ENCODE peak calls at places on chromosome 5, in five cellular contexts. One of them, this sample, is unnamed.

GRCh38 chr5:92594031-92594430 is 987.0 kb downstream of the NR2F1-AS1 start:
- DNase-seq in cardiac fibroblast: no peak
- DNase-seq in NCI-H2029: no peak
- DNase-seq in mesendoderm: no peak
- DNase-seq in activated CD4-positive, alpha-beta T cell treated with anti-CD3 and anti-CD28 coated beads, Interleukin-2, amount 50 U/mL, for 24 hours: no peak
- DNase-seq in this sample: peak

GRCh38 chr5:59525957-59526356 is 367.6 kb downstream of the PDE4D start:
- DNase-seq in mesendoderm: no peak
- DNase-seq in cardiac fibroblast: peak
- DNase-seq in activated CD4-positive, alpha-beta T cell treated with anti-CD3 and anti-CD28 coated beads, Interleukin-2, amount 50 U/mL, for 24 hours: no peak
- DNase-seq in NCI-H2029: no peak
- DNase-seq in this sample: no peak

GRCh38 chr5:96781734-96782064 is 26.0 kb downstream of the ERAP1 start:
- DNase-seq in cardiac fibroblast: peak
- DNase-seq in NCI-H2029: no peak
- DNase-seq in activated CD4-positive, alpha-beta T cell treated with anti-CD3 and anti-CD28 coated beads, Interleukin-2, amount 50 U/mL, for 24 hours: no peak
- DNase-seq in mesendoderm: no peak
- DNase-seq in this sample: no peak

GRCh38 chr5:16628376-16628775 is 11.6 kb upstream of the RETREG1 start:
- DNase-seq in NCI-H2029: no peak
- DNase-seq in mesendoderm: peak
- DNase-seq in cardiac fibroblast: no peak
- DNase-seq in activated CD4-positive, alpha-beta T cell treated with anti-CD3 and anti-CD28 coated beads, Interleukin-2, amount 50 U/mL, for 24 hours: no peak
- DNase-seq in this sample: no peak

GRCh38 chr5:13985736-13986418 is 41.4 kb upstream of the DNAH5 start:
- DNase-seq in activated CD4-positive, alpha-beta T cell treated with anti-CD3 and anti-CD28 coated beads, Interleukin-2, amount 50 U/mL, for 24 hours: no peak
- DNase-seq in cardiac fibroblast: peak
- DNase-seq in mesendoderm: peak
- DNase-seq in NCI-H2029: no peak
- DNase-seq in this sample: no peak

GRCh38 chr5:158861366-158861765 is 238.3 kb downstream of the EBF1 start:
- DNase-seq in NCI-H2029: no peak
- DNase-seq in mesendoderm: no peak
- DNase-seq in activated CD4-positive, alpha-beta T cell treated with anti-CD3 and anti-CD28 coated beads, Interleukin-2, amount 50 U/mL, for 24 hours: no peak
- DNase-seq in cardiac fibroblast: no peak
- DNase-seq in this sample: no peak

GRCh38 chr5:109693535-109694152 is 3.9 kb downstream of the MAN2A1 start:
- DNase-seq in activated CD4-positive, alpha-beta T cell treated with anti-CD3 and anti-CD28 coated beads, Interleukin-2, amount 50 U/mL, for 24 hours: no peak
- DNase-seq in NCI-H2029: no peak
- DNase-seq in cardiac fibroblast: no peak
- DNase-seq in mesendoderm: peak
- DNase-seq in this sample: no peak

GRCh38 chr5:168076561-168076991 is 214.9 kb upstream of the WWC1 start:
- DNase-seq in activated CD4-positive, alpha-beta T cell treated with anti-CD3 and anti-CD28 coated beads, Interleukin-2, amount 50 U/mL, for 24 hours: no peak
- DNase-seq in NCI-H2029: no peak
- DNase-seq in mesendoderm: peak
- DNase-seq in cardiac fibroblast: peak
- DNase-seq in this sample: peak

GRCh38 chr5:126472538-126472889 is 49.3 kb downstream of the GRAMD2B start:
- DNase-seq in cardiac fibroblast: no peak
- DNase-seq in activated CD4-positive, alpha-beta T cell treated with anti-CD3 and anti-CD28 coated beads, Interleukin-2, amount 50 U/mL, for 24 hours: no peak
- DNase-seq in mesendoderm: no peak
- DNase-seq in NCI-H2029: no peak
- DNase-seq in this sample: no peak

GRCh38 chr5:124732349-124732875 is 14.0 kb downstream of the ZNF608 start:
- DNase-seq in activated CD4-positive, alpha-beta T cell treated with anti-CD3 and anti-CD28 coated beads, Interleukin-2, amount 50 U/mL, for 24 hours: no peak
- DNase-seq in cardiac fibroblast: no peak
- DNase-seq in mesendoderm: no peak
- DNase-seq in NCI-H2029: no peak
- DNase-seq in this sample: no peak

GRCh38 chr5:180799194-180799593 is 3.4 kb downstream of the MGAT1 start:
- DNase-seq in cardiac fibroblast: no peak
- DNase-seq in NCI-H2029: no peak
- DNase-seq in activated CD4-positive, alpha-beta T cell treated with anti-CD3 and anti-CD28 coated beads, Interleukin-2, amount 50 U/mL, for 24 hours: no peak
- DNase-seq in mesendoderm: peak
- DNase-seq in this sample: peak

GRCh38 chr5:102778478-102778877 is 23.4 kb downstream of the PAM start:
- DNase-seq in NCI-H2029: no peak
- DNase-seq in cardiac fibroblast: peak
- DNase-seq in mesendoderm: no peak
- DNase-seq in activated CD4-positive, alpha-beta T cell treated with anti-CD3 and anti-CD28 coated beads, Interleukin-2, amount 50 U/mL, for 24 hours: no peak
- DNase-seq in this sample: no peak

GRCh38 chr5:89942171-89942570 is 467.4 kb downstream of the CETN3 start:
- DNase-seq in activated CD4-positive, alpha-beta T cell treated with anti-CD3 and anti-CD28 coated beads, Interleukin-2, amount 50 U/mL, for 24 hours: no peak
- DNase-seq in mesendoderm: no peak
- DNase-seq in cardiac fibroblast: no peak
- DNase-seq in NCI-H2029: no peak
- DNase-seq in this sample: no peak

GRCh38 chr5:54718647-54719046 is 201.1 kb downstream of the SNX18 start:
- DNase-seq in mesendoderm: peak
- DNase-seq in activated CD4-positive, alpha-beta T cell treated with anti-CD3 and anti-CD28 coated beads, Interleukin-2, amount 50 U/mL, for 24 hours: no peak
- DNase-seq in NCI-H2029: no peak
- DNase-seq in cardiac fibroblast: peak
- DNase-seq in this sample: no peak

GRCh38 chr5:72355706-72356299 is 35.6 kb downstream of the PTCD2 start:
- DNase-seq in NCI-H2029: no peak
- DNase-seq in cardiac fibroblast: peak
- DNase-seq in activated CD4-positive, alpha-beta T cell treated with anti-CD3 and anti-CD28 coated beads, Interleukin-2, amount 50 U/mL, for 24 hours: no peak
- DNase-seq in mesendoderm: peak
- DNase-seq in this sample: peak

GRCh38 chr5:124745367-124746251 is 830 bp downstream of the ZNF608 start:
- DNase-seq in NCI-H2029: no peak
- DNase-seq in mesendoderm: no peak
- DNase-seq in cardiac fibroblast: peak
- DNase-seq in activated CD4-positive, alpha-beta T cell treated with anti-CD3 and anti-CD28 coated beads, Interleukin-2, amount 50 U/mL, for 24 hours: no peak
- DNase-seq in this sample: no peak

GRCh38 chr5:27639005-27639612 is 600.7 kb upstream of the CDH9 start:
- DNase-seq in mesendoderm: peak
- DNase-seq in activated CD4-positive, alpha-beta T cell treated with anti-CD3 and anti-CD28 coated beads, Interleukin-2, amount 50 U/mL, for 24 hours: no peak
- DNase-seq in cardiac fibroblast: no peak
- DNase-seq in NCI-H2029: no peak
- DNase-seq in this sample: no peak

GRCh38 chr5:72242796-72243475 is 77.1 kb downstream of the MRPS27 start:
- DNase-seq in mesendoderm: no peak
- DNase-seq in cardiac fibroblast: no peak
- DNase-seq in activated CD4-positive, alpha-beta T cell treated with anti-CD3 and anti-CD28 coated beads, Interleukin-2, amount 50 U/mL, for 24 hours: no peak
- DNase-seq in NCI-H2029: no peak
- DNase-seq in this sample: no peak

GRCh38 chr5:34576849-34577248 is 79.3 kb upstream of the RAI14 start:
- DNase-seq in cardiac fibroblast: no peak
- DNase-seq in activated CD4-positive, alpha-beta T cell treated with anti-CD3 and anti-CD28 coated beads, Interleukin-2, amount 50 U/mL, for 24 hours: no peak
- DNase-seq in mesendoderm: no peak
- DNase-seq in NCI-H2029: no peak
- DNase-seq in this sample: no peak

GRCh38 chr5:122849746-122850145 is 4.3 kb downstream of the SNX24 start:
- DNase-seq in mesendoderm: peak
- DNase-seq in cardiac fibroblast: no peak
- DNase-seq in activated CD4-positive, alpha-beta T cell treated with anti-CD3 and anti-CD28 coated beads, Interleukin-2, amount 50 U/mL, for 24 hours: no peak
- DNase-seq in NCI-H2029: no peak
- DNase-seq in this sample: no peak

GRCh38 chr5:142025637-142026036 is 12.8 kb upstream of the GNPDA1 start:
- DNase-seq in cardiac fibroblast: no peak
- DNase-seq in mesendoderm: no peak
- DNase-seq in NCI-H2029: no peak
- DNase-seq in activated CD4-positive, alpha-beta T cell treated with anti-CD3 and anti-CD28 coated beads, Interleukin-2, amount 50 U/mL, for 24 hours: no peak
- DNase-seq in this sample: no peak

GRCh38 chr5:116814656-116815055 is 240.0 kb upstream of the SEMA6A start:
- DNase-seq in NCI-H2029: no peak
- DNase-seq in cardiac fibroblast: no peak
- DNase-seq in activated CD4-positive, alpha-beta T cell treated with anti-CD3 and anti-CD28 coated beads, Interleukin-2, amount 50 U/mL, for 24 hours: no peak
- DNase-seq in mesendoderm: peak
- DNase-seq in this sample: no peak

GRCh38 chr5:147576646-147577535 is 67.0 kb upstream of the DPYSL3 start:
- DNase-seq in mesendoderm: peak
- DNase-seq in cardiac fibroblast: peak
- DNase-seq in NCI-H2029: peak
- DNase-seq in activated CD4-positive, alpha-beta T cell treated with anti-CD3 and anti-CD28 coated beads, Interleukin-2, amount 50 U/mL, for 24 hours: no peak
- DNase-seq in this sample: peak

GRCh38 chr5:167030500-167031120 is 1260.8 kb upstream of the WWC1 start:
- DNase-seq in activated CD4-positive, alpha-beta T cell treated with anti-CD3 and anti-CD28 coated beads, Interleukin-2, amount 50 U/mL, for 24 hours: no peak
- DNase-seq in cardiac fibroblast: peak
- DNase-seq in NCI-H2029: no peak
- DNase-seq in mesendoderm: peak
- DNase-seq in this sample: peak

GRCh38 chr5:43567967-43568366 is 11.1 kb upstream of the PAIP1 start:
- DNase-seq in activated CD4-positive, alpha-beta T cell treated with anti-CD3 and anti-CD28 coated beads, Interleukin-2, amount 50 U/mL, for 24 hours: no peak
- DNase-seq in NCI-H2029: no peak
- DNase-seq in cardiac fibroblast: no peak
- DNase-seq in mesendoderm: no peak
- DNase-seq in this sample: no peak

GRCh38 chr5:176529116-176529823 is 7.9 kb downstream of the RNF44 start:
- DNase-seq in mesendoderm: no peak
- DNase-seq in activated CD4-positive, alpha-beta T cell treated with anti-CD3 and anti-CD28 coated beads, Interleukin-2, amount 50 U/mL, for 24 hours: no peak
- DNase-seq in NCI-H2029: no peak
- DNase-seq in cardiac fibroblast: no peak
- DNase-seq in this sample: peak

GRCh38 chr5:176319827-176320554 is 41.6 kb downstream of the KIAA1191 start:
- DNase-seq in activated CD4-positive, alpha-beta T cell treated with anti-CD3 and anti-CD28 coated beads, Interleukin-2, amount 50 U/mL, for 24 hours: no peak
- DNase-seq in cardiac fibroblast: peak
- DNase-seq in NCI-H2029: no peak
- DNase-seq in mesendoderm: peak
- DNase-seq in this sample: peak

GRCh38 chr5:172973931-172974330 is 9.6 kb upstream of the ATP6V0E1 start:
- DNase-seq in activated CD4-positive, alpha-beta T cell treated with anti-CD3 and anti-CD28 coated beads, Interleukin-2, amount 50 U/mL, for 24 hours: no peak
- DNase-seq in NCI-H2029: no peak
- DNase-seq in cardiac fibroblast: peak
- DNase-seq in mesendoderm: no peak
- DNase-seq in this sample: no peak

GRCh38 chr5:72599519-72600400 is 92.5 kb upstream of the ZNF366 start:
- DNase-seq in mesendoderm: no peak
- DNase-seq in activated CD4-positive, alpha-beta T cell treated with anti-CD3 and anti-CD28 coated beads, Interleukin-2, amount 50 U/mL, for 24 hours: no peak
- DNase-seq in cardiac fibroblast: peak
- DNase-seq in NCI-H2029: no peak
- DNase-seq in this sample: no peak

GRCh38 chr5:33409435-33410146 is 31.2 kb upstream of the TARS1 start:
- DNase-seq in NCI-H2029: no peak
- DNase-seq in activated CD4-positive, alpha-beta T cell treated with anti-CD3 and anti-CD28 coated beads, Interleukin-2, amount 50 U/mL, for 24 hours: no peak
- DNase-seq in cardiac fibroblast: peak
- DNase-seq in mesendoderm: no peak
- DNase-seq in this sample: no peak

GRCh38 chr5:91595436-91595835 is 212.3 kb upstream of the ARRDC3 start:
- DNase-seq in NCI-H2029: no peak
- DNase-seq in activated CD4-positive, alpha-beta T cell treated with anti-CD3 and anti-CD28 coated beads, Interleukin-2, amount 50 U/mL, for 24 hours: no peak
- DNase-seq in cardiac fibroblast: no peak
- DNase-seq in mesendoderm: no peak
- DNase-seq in this sample: no peak

GRCh38 chr5:123748239-123748638 is 236.3 kb downstream of the CSNK1G3 start:
- DNase-seq in activated CD4-positive, alpha-beta T cell treated with anti-CD3 and anti-CD28 coated beads, Interleukin-2, amount 50 U/mL, for 24 hours: no peak
- DNase-seq in NCI-H2029: no peak
- DNase-seq in mesendoderm: no peak
- DNase-seq in cardiac fibroblast: no peak
- DNase-seq in this sample: no peak